ENCODE peak calls at places on chromosomes 4 and X, in four cellular contexts. E is GM23248, O is neural progenitor cell, D is PC-3. Q is an unnamed sample.

GRCh38 chr4:122163301-122163700 is 11.2 kb downstream of the BLTP1 start:
- DNase-seq in O (no peak), E (no peak), D (no peak), Q (no peak)

GRCh38 chr4:121156822-121157769 is 7.0 kb downstream of the TNIP3 start:
- DNase-seq in O (peak), D (peak), E (peak), Q (no peak)

GRCh38 chr4:125322363-125322730 is 7.6 kb downstream of the FAT4 start:
- DNase-seq in E (peak), O (no peak), D (peak), Q (no peak)

GRCh38 chrX:66676990-66677389 is 38.1 kb upstream of the EDA2R start:
- DNase-seq in E (peak), D (no peak), O (no peak), Q (no peak)

GRCh38 chr4:182023469-182023868 is 219.7 kb upstream of the TENM3 start:
- DNase-seq in O (no peak), E (no peak), D (no peak), Q (no peak)

GRCh38 chr4:40848981-40849380 is 99.2 kb downstream of the NSUN7 start:
- DNase-seq in E (peak), D (no peak), O (no peak), Q (no peak)

GRCh38 chrX:56786889-56787733 is 58.1 kb downstream of the NBDY start:
- DNase-seq in O (no peak), D (no peak), E (no peak), Q (no peak)

GRCh38 chrX:152072236-152072635 is 66.1 kb downstream of the MAGEA10 start:
- DNase-seq in D (peak), O (no peak), E (peak), Q (no peak)

GRCh38 chr4:3286335-3287175 is 6.3 kb upstream of the RGS12 start:
- DNase-seq in D (no peak), O (no peak), E (no peak), Q (no peak)

GRCh38 chr4:142473960-142474338 is 372.2 kb downstream of the INPP4B start:
- DNase-seq in D (no peak), E (no peak), O (no peak), Q (no peak)

GRCh38 chr4:72817012-72817411 is 248.0 kb upstream of the ADAMTS3 start:
- DNase-seq in D (peak), E (peak), O (no peak), Q (no peak)

GRCh38 chr4:176841730-176842129 is 49.0 kb upstream of the VEGFC start:
- DNase-seq in D (peak), O (no peak), E (peak), Q (no peak)

GRCh38 chrX:8504451-8504850 is 39.8 kb downstream of the VCX3B start:
- DNase-seq in E (no peak), D (peak), O (no peak), Q (no peak)

GRCh38 chr4:14167876-14168510 is 540.5 kb upstream of the BOD1L1 start:
- DNase-seq in E (peak), O (no peak), D (peak), Q (no peak)

DNA sequence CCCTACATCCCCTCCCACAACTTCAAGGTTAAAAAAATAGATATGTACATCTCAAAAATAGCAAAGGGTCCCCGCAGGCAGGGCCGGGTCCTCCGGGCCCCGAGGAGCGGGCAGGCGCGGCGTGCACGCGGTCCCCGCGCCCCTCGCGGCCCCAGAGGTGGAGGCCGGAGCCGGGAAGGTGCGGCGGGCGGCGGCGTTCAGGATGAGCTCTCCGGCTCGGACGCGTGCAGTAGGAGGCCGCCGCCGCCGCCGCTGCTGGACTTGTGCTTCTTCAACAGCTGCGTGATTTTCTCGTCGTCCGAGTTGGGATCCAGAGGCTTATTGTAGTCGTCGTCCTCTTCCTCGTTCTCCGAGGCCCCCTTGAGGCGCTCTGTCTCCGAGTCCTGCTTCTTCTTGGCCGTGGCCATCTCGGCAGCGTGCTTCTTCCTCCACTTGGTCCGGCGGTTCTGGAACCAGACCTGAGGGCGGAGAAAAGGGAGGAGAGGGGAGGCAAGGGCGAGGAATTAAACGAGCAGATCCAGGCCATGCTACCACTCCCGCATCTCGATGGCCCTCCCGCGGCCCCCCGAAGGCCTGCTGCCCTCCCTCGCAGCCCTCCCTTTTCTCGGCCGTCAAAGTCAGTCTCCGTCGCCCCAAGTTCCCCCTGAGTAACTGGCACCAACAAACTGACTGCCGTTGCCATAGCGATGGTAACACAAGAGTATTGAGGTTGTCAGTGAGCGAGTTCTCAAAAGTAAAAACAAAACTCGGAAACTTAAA is 5.8 kb downstream of the NKX6-1 start:
- DNase-seq in E (peak), O (peak), D (no peak), Q (no peak)
- TF ChIP-seq EZH2 in E (peak), O (peak), D (no peak), Q (no peak)

GRCh38 chrX:111259559-111259958 is 10.7 kb downstream of the CAPN6 start:
- DNase-seq in D (no peak), O (no peak), E (no peak), Q (no peak)

GRCh38 chrX:111270339-111270738 is at the start of gene CAPN6:
- DNase-seq in E (peak), D (peak), O (peak), Q (no peak)

GRCh38 chrX:111262086-111262485 is 8.2 kb downstream of the CAPN6 start:
- DNase-seq in O (no peak), E (no peak), D (no peak), Q (no peak)

GRCh38 chrX:111264397-111264796 is 5.9 kb downstream of the CAPN6 start:
- DNase-seq in E (no peak), D (no peak), O (no peak), Q (no peak)

DNA sequence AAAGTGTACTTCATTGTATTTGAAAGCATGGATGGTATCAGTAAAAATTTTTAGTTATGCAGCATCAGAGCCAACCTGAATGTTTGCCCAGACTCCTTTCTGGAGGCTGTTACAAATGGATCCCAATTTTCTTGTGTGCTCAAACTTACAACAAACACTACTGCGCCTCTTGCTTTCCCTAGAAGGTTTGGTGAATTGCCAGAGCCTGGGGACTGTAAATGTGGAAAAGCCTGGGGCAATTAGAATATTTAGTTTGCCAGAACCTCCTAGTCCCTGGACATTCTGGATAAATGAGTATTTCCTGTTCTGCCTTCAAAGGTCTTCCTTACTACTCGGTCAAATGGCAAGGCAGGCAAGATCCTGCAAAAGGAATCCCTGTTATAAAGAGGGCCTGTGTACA is 4.8 kb downstream of the CAPN6 start:
- DNase-seq in O (no peak), E (no peak), D (no peak), Q (no peak)
- H2AFZ ChIP-seq in O (no peak), E (no peak), D (no peak), Q (no peak)

DNA sequence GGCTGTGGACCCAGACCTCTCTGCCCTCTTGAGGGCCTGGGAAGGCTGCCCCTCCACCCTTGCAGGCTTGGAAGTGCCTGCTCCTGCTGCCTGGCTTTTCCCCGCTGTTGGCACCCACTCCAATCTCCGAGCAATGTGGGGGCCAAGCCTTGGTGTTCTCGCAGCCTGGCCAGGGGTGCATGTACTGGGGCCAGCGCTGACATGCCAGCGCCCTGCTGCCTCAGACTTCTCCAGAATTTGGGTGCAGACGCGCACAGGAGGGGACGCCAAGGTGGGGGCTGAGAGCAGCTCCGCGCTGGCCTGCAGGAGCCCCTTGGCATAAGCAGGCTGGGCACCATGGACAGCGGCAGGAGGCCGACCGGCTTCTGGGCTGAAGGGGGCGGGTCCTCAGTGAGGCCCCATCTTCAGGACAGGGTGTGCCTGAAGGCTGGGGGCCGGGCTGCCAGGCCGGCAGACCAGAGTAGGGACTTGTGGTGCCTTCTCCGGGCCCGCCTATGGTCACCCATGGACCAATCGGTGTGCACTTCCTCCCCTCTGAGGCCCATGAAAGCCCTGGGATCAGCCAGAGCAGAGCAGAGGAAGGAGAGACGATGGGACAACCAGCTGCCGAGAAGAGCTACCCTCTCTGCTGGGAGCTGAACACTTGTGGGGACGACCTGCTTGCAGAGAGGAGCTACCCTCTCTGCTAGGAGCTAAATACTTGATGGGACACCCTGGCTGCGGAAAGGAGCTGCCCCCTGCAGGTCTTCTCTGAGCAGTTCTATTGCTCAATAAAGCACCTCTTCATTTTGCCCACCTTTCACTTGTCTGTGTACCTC is 118.3 kb downstream of the DNAAF6 start:
- DNase-seq in E (peak), D (peak), O (peak), Q (no peak)
- TF ChIP-seq EZH2phosphoT487 in E (no peak), D (no peak), O (no peak), Q (no peak)

DNA sequence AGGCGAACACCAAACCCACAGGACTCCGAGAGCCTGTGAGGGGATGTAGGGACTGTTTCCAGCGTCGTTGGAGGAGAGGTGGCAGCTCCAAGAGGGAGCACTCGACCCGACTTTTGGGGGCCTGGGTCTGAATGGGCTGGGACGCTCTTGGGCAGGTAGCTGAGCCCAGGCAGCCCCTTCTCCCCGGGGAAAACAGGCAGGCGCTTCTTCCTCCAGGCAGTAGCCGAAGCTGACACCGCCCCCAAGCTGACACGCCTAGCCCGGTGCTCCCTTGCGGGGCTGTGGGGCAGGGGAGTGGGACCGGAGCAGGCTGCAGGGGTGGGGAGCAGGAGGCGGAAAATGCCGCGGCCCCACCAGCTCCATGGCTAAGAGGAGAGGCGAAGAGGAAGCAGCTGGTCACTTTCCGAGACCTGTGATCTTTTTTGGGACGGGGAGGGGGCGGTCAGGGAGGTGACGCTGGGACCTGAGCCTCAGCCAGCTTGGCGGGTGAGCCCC is 4.2 kb downstream of the NKX1-1 start:
- DNase-seq in O (no peak), D (no peak), E (no peak), Q (no peak)
- TF ChIP-seq EZH2 in O (no peak), D (no peak), E (peak), Q (no peak)

GRCh38 chrX:119759333-119759766 is 962 bp downstream of the SOWAHD start:
- DNase-seq in E (no peak), O (peak), D (no peak), Q (no peak)
- H2AFZ ChIP-seq in E (peak), O (no peak), D (no peak), Q (no peak)

GRCh38 chr4:118175506-118175905 is 141.2 kb downstream of the NDST3 start:
- DNase-seq in E (no peak), D (no peak), O (no peak), Q (no peak)

GRCh38 chr4:118177121-118177520 is 142.8 kb downstream of the NDST3 start:
- DNase-seq in O (no peak), E (peak), D (no peak), Q (no peak)

GRCh38 chr4:118180776-118181175 is 146.5 kb downstream of the NDST3 start:
- DNase-seq in D (peak), O (no peak), E (peak), Q (no peak)
- TF ChIP-seq EZH2phosphoT487 in D (no peak), O (no peak), E (no peak), Q (no peak)

GRCh38 chr4:94758141-94758699 is 465 bp downstream of the BMPR1B start:
- DNase-seq in D (peak), O (peak), E (peak), Q (no peak)

GRCh38 chr4:94759767-94760211 is 2.0 kb downstream of the BMPR1B start:
- DNase-seq in D (peak), E (no peak), O (no peak), Q (no peak)

GRCh38 chr4:94757192-94758140 is at the start of gene BMPR1B:
- DNase-seq in E (peak), D (peak), O (peak), Q (no peak)

GRCh38 chr4:94762326-94762725 is 4.6 kb downstream of the BMPR1B start:
- DNase-seq in E (no peak), O (no peak), D (no peak), Q (no peak)

DNA sequence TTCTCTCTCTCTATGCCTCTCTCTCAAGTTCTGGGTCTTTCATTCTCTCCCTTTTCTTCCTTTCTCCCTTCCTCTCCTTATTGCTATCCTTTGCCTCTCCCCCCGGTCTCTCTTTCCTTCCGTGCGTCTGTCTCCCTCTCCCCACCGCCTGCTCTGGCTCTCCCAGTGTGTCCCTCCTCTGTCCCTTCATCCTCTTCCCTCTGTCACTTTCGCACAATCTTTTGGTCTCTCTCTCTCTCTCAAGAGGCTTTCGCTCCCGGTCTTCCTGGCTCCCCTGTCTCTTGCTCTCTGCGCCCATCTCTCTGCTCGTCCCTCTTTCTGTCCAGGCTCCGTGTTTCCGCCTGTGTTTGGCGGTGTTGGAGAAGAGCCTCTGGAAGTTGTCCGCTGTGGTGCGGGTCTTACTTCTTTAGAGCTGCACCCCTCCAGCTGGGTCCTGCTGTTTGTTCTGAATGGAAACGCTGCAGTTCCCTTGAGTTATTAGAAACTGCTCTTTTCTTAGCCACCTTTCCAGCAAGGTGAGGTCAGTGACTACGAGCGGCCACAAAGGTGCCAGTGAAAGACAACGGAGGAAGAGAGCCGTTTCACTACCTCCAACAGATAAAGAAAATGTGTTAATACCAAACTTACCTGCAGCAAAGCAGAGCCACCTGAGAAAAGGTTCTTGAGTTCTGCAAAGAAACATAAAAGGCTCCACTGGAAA is 1.1 kb downstream of the BMPR1B start:
- DNase-seq in O (peak), D (peak), E (peak), Q (no peak)
- TF ChIP-seq EZH2 in O (peak), D (no peak), E (no peak), Q (no peak)

GRCh38 chrX:103584606-103585005 is 709 bp upstream of the TCEAL4 start:
- DNase-seq in D (peak), O (peak), E (no peak), Q (no peak)

GRCh38 chrX:103586314-103586646 is 965 bp downstream of the TCEAL4 start:
- DNase-seq in D (peak), O (no peak), E (peak), Q (no peak)

GRCh38 chrX:103586659-103587058 is 1.3 kb downstream of the TCEAL4 start:
- DNase-seq in E (no peak), O (no peak), D (no peak), Q (no peak)

DNA sequence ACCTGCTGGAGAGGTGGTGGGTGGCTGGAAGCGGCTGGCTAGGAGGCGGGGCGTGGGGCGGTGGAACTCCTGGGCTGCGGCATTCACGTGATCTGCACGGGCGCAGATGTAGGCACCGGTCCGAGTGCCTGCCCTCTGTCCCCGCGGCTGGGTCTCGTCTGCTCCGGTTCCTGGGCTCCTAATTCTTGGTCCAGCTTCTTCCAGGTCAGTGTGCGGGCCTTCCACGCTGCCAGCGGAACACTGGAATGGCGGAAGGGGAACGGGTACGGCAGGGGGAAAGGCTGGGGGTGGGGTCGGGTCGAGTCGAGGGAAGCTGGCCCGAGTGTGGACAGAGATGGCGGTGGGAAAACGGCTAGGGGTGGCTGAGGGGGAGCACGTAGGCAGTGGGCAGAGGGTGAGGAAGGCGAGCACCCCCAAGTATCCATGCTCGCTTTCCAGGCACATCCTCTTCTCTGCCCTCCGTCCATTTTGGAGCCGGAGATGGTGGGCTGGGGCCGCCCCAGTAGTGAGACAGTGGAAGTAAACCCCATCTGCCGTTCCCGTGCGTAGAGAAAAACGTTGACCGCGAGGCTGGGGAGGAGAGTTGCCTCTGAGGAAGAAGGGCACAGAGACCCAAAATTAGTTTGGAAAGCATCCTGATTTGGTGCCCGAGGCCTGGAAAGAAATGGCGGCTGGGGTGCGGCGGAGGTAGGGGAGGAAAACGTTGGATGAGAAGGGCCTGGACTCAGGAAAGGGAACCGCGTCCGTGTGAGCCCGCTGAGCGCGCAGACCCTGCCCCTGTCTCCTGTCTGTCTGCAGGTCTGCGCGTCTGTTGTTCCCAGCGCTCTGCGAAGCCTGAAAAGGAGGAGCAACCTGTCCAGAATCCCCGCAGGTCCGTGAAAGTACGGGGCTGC is at the start of gene TCEAL4:
- DNase-seq in D (peak), O (peak), E (peak), Q (no peak)
- H2AFZ ChIP-seq in D (peak), O (peak), E (peak), Q (peak)